ENCODE peak calls at places on chromosomes 5 and 9, in six cellular contexts. Y is fibroblast of mammary gland, X is right atrium auricular region, P is prostate gland, E is AG10803, M is fibroblast of lung. G is an unnamed sample.

GRCh38 chr9:123775885-123776284 is 154.0 kb downstream of the DENND1A start:
- DNase-seq in Y (no peak), X (no peak), P (no peak), E (no peak), M (no peak), G (no peak)

GRCh38 chr5:177040814-177041410 is 18.4 kb downstream of the ZNF346 start:
- DNase-seq in Y (peak), X (no peak), P (no peak), E (peak), M (peak), G (peak)

GRCh38 chr5:166562246-166562645 is 1729.2 kb upstream of the WWC1 start:
- DNase-seq in Y (no peak), X (no peak), P (no peak), E (no peak), M (no peak), G (no peak)

GRCh38 chr5:113170707-113171106 is 194.1 kb downstream of the DCP2 start:
- DNase-seq in Y (no peak), X (no peak), P (no peak), E (no peak), M (peak), G (peak)

GRCh38 chr9:134236935-134237629 is 72.7 kb upstream of the RNU6ATAC start:
- DNase-seq in Y (no peak), X (no peak), P (no peak), E (no peak), M (no peak), G (no peak)

GRCh38 chr5:178474562-178475184 is 115.5 kb downstream of the COL23A1 start:
- DNase-seq in Y (no peak), X (no peak), P (no peak), E (peak), M (no peak), G (no peak)

GRCh38 chr9:26779072-26779471 is 113.5 kb downstream of the CAAP1 start:
- DNase-seq in Y (peak), X (no peak), P (no peak), E (peak), M (peak), G (no peak)

GRCh38 chr5:122202952-122203351 is 73.6 kb downstream of the ZNF474 start:
- DNase-seq in Y (no peak), X (no peak), P (no peak), E (peak), M (peak), G (no peak)

GRCh38 chr9:92954886-92955285 is 7.6 kb downstream of the FGD3 start:
- DNase-seq in Y (no peak), X (no peak), P (no peak), E (no peak), M (no peak), G (no peak)

GRCh38 chr5:174665347-174665746 is 59.0 kb upstream of the MSX2 start:
- DNase-seq in Y (no peak), X (no peak), P (no peak), E (no peak), M (no peak), G (no peak)

GRCh38 chr5:5615569-5615968 is 193.1 kb downstream of the ICE1 start:
- DNase-seq in Y (no peak), X (no peak), P (no peak), E (no peak), M (no peak), G (no peak)

GRCh38 chr5:125112196-125112595 is 365.8 kb upstream of the ZNF608 start:
- DNase-seq in Y (peak), X (no peak), P (no peak), E (no peak), M (peak), G (peak)

GRCh38 chr5:101080485-101081240 is 177.6 kb upstream of the ST8SIA4 start:
- DNase-seq in Y (peak), X (no peak), P (no peak), E (peak), M (peak), G (peak)

GRCh38 chr9:129597355-129598088 is 23.4 kb downstream of the C9orf50 start:
- DNase-seq in Y (peak), X (peak), P (peak), E (peak), M (peak), G (peak)

GRCh38 chr9:98334796-98335195 is 79.3 kb upstream of the TBC1D2 start:
- DNase-seq in Y (no peak), X (no peak), P (no peak), E (no peak), M (no peak), G (no peak)

GRCh38 chr5:142079243-142079642 is 29.3 kb upstream of the NDFIP1 start:
- DNase-seq in Y (no peak), X (no peak), P (no peak), E (no peak), M (no peak), G (no peak)

GRCh38 chr5:68053202-68053601 is 162.4 kb upstream of the PIK3R1 start:
- DNase-seq in Y (peak), X (no peak), P (no peak), E (no peak), M (peak), G (no peak)

GRCh38 chr5:103929310-103930003 is 366.9 kb upstream of the NUDT12 start:
- DNase-seq in Y (peak), X (no peak), P (no peak), E (peak), M (no peak), G (no peak)

GRCh38 chr5:77734885-77735284 is 41.3 kb downstream of the TBCA start:
- DNase-seq in Y (no peak), X (no peak), P (no peak), E (no peak), M (no peak), G (no peak)

GRCh38 chr9:99050292-99050911 is 54.5 kb upstream of the TGFBR1 start:
- DNase-seq in Y (peak), X (no peak), P (no peak), E (no peak), M (no peak), G (peak)

GRCh38 chr5:100664140-100664539 is 129.0 kb downstream of the FAM174A start:
- DNase-seq in Y (no peak), X (no peak), P (no peak), E (no peak), M (no peak), G (no peak)

GRCh38 chr9:35827486-35827885 is 1.0 kb downstream of the FAM221B start:
- DNase-seq in Y (peak), X (no peak), P (no peak), E (peak), M (peak), G (peak)

GRCh38 chr9:134208310-134208841 is 44.0 kb upstream of the RNU6ATAC start:
- DNase-seq in Y (peak), X (no peak), P (no peak), E (no peak), M (no peak), G (no peak)

GRCh38 chr5:80216096-80216495 is 39.8 kb downstream of the SERINC5 start:
- DNase-seq in Y (no peak), X (no peak), P (no peak), E (no peak), M (no peak), G (no peak)

GRCh38 chr9:22469928-22470544 is 23.4 kb downstream of the DMRTA1 start:
- DNase-seq in Y (peak), X (no peak), P (peak), E (peak), M (peak), G (peak)

GRCh38 chr9:98811051-98811650 is 3.7 kb downstream of the GALNT12 start:
- DNase-seq in Y (peak), X (no peak), P (no peak), E (peak), M (peak), G (peak)

GRCh38 chr9:120532475-120532874 is 47.5 kb downstream of the CDK5RAP2 start:
- DNase-seq in Y (peak), X (no peak), P (peak), E (peak), M (peak), G (peak)

GRCh38 chr5:53109041-53109435 is 519 bp downstream of the MOCS2 start:
- DNase-seq in Y (no peak), X (no peak), P (peak), E (peak), M (peak), G (peak)

GRCh38 chr5:95972196-95972595 is 10.5 kb upstream of the ELL2 start:
- DNase-seq in Y (no peak), X (no peak), P (no peak), E (no peak), M (no peak), G (no peak)

GRCh38 chr9:94899464-94900221 is 173.1 kb downstream of the AOPEP start:
- DNase-seq in Y (no peak), X (no peak), P (no peak), E (no peak), M (no peak), G (no peak)
- H3K4me3 ChIP-seq in Y (peak), X (no peak), P (no peak), E (peak), M (peak), G (no peak)

DNA sequence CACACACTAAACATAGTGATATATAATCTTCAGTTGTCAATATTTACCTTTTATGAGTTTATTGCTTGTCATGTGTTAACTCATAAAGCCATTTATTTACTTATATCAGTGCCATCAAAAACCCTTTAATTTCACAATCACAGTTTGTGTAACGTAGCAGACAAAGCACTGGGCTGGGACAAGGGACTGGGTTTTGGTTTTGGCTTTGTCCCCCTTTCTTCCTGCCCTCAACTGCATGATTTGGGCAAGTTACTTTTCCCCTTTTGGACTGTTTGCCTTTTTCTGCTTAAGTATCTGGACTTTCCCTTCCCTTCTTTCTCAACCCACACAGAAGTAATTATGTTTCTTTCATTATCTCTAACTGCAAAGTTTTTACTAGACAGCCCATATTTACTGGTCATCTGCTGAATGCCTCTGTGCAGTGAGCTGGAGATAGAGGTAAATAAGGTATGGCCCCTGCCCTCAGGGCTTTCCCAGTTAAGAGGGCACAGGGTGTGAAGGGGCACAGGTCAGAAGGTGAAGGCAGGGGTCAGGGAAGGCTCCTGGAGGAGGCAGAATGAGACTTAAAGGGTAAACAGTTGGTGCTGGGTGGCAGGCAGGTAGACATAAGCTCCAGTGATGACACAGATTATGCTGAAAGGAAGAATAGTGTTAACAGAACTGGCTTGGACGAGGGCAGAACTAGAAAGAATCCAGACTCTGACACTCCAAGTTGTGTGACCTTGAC is 14.8 kb upstream of the NR3C1 start:
- DNase-seq in Y (no peak), X (no peak), P (peak), E (no peak), M (no peak), G (peak)
- H3K4me3 ChIP-seq in Y (no peak), X (no peak), P (no peak), E (no peak), M (no peak), G (no peak)

GRCh38 chr9:684950-685340 is 156.6 kb upstream of the DMRT1 start:
- DNase-seq in Y (peak), X (no peak), P (no peak), E (peak), M (peak), G (peak)

GRCh38 chr9:683509-684021 is 157.9 kb upstream of the DMRT1 start:
- DNase-seq in Y (no peak), X (no peak), P (no peak), E (no peak), M (no peak), G (no peak)

GRCh38 chr9:686381-686813 is 155.1 kb upstream of the DMRT1 start:
- DNase-seq in Y (peak), X (peak), P (peak), E (peak), M (peak), G (no peak)

GRCh38 chr9:682633-683508 is 158.6 kb upstream of the DMRT1 start:
- DNase-seq in Y (peak), X (no peak), P (no peak), E (no peak), M (peak), G (no peak)

GRCh38 chr9:684055-684949 is 157.2 kb upstream of the DMRT1 start:
- DNase-seq in Y (peak), X (no peak), P (peak), E (peak), M (peak), G (peak)
- H3K4me3 ChIP-seq in Y (peak), X (no peak), P (peak), E (peak), M (peak), G (peak)

GRCh38 chr9:37032713-37033112 is 1.4 kb downstream of the PAX5 start:
- DNase-seq in Y (no peak), X (no peak), P (no peak), E (no peak), M (no peak), G (no peak)

GRCh38 chr9:37033141-37033540 is 927 bp downstream of the PAX5 start:
- DNase-seq in Y (no peak), X (no peak), P (no peak), E (no peak), M (no peak), G (no peak)

GRCh38 chr9:37034320-37034937 is 361 bp upstream of the PAX5 start:
- DNase-seq in Y (no peak), X (no peak), P (peak), E (no peak), M (no peak), G (no peak)

GRCh38 chr9:37034938-37035471 is 937 bp upstream of the PAX5 start:
- DNase-seq in Y (no peak), X (no peak), P (no peak), E (no peak), M (no peak), G (no peak)

GRCh38 chr9:37033753-37034319 is at the start of gene PAX5:
- DNase-seq in Y (no peak), X (no peak), P (no peak), E (no peak), M (no peak), G (no peak)
- H3K4me3 ChIP-seq in Y (no peak), X (no peak), P (peak), E (no peak), M (no peak), G (no peak)

GRCh38 chr5:34042302-34042701 is 711 bp downstream of the C1QTNF3 start:
- DNase-seq in Y (no peak), X (peak), P (no peak), E (no peak), M (no peak), G (no peak)

GRCh38 chr5:34044950-34045525 is 2.0 kb upstream of the C1QTNF3 start:
- DNase-seq in Y (peak), X (no peak), P (no peak), E (no peak), M (no peak), G (no peak)

GRCh38 chr5:34045996-34046395 is 3.0 kb upstream of the C1QTNF3 start:
- DNase-seq in Y (peak), X (no peak), P (no peak), E (peak), M (peak), G (peak)

GRCh38 chr5:34041247-34041972 is 1.6 kb downstream of the C1QTNF3 start:
- DNase-seq in Y (no peak), X (no peak), P (no peak), E (no peak), M (no peak), G (no peak)

GRCh38 chr5:34043099-34043876 is at the start of gene C1QTNF3:
- DNase-seq in Y (no peak), X (no peak), P (no peak), E (peak), M (peak), G (no peak)
- H3K4me3 ChIP-seq in Y (no peak), X (no peak), P (no peak), E (peak), M (no peak), G (no peak)

GRCh38 chr9:137163805-137164204 is 6.0 kb downstream of the LRRC26 start:
- DNase-seq in Y (no peak), X (no peak), P (no peak), E (no peak), M (no peak), G (no peak)
- H3K4me3 ChIP-seq in Y (no peak), X (no peak), P (no peak), E (no peak), M (no peak), G (no peak)

DNA sequence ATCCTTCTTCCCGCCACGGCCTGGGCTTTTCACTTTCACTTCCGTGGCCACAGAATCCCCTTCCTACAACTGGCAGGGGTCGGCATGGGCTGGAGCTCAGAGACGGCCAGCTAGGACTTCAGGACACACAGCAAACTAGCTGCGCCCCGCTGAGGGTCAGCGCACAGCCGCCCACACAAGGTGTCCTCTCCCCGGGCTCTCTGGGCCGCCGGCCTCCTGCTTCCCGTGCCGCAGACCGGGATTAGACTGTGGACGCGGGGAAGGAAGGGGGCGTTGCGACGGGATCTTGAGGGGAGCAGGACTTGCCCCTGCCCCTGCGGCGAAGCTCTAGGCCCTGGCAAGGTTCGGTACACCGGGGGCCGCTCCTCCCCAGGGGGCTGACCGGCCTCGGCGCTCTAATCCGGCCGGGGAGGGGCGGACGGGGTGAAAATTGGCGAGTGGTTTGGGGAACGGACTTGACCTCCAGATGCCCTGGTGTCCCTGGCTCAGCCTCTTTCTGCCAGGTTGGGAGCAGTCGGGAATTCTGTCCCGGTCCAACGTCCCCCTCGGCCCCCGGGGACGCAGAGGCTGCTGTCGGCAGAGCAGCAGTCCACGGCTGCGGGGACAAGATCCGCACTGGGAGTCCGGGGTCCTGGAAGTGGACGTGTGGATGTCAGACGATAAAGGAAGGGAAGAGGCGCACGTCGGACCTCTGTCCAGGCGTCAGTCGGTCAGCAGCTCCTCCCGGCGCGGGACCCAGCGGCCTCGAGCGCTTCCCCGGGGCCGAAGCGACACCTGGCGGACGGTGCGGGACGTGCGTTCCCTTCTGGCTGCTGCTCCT is 1.8 kb upstream of the CNTFR start:
- DNase-seq in Y (peak), X (peak), P (peak), E (peak), M (peak), G (peak)
- H3K4me3 ChIP-seq in Y (no peak), X (no peak), P (no peak), E (peak), M (no peak), G (no peak)

GRCh38 chr5:123805300-123805699 is 293.3 kb downstream of the CSNK1G3 start:
- DNase-seq in Y (no peak), X (no peak), P (no peak), E (no peak), M (no peak), G (no peak)

GRCh38 chr5:123809594-123810172 is 297.7 kb downstream of the CSNK1G3 start:
- DNase-seq in Y (no peak), X (no peak), P (no peak), E (no peak), M (no peak), G (no peak)

GRCh38 chr5:123808841-123809240 is 296.9 kb downstream of the CSNK1G3 start:
- DNase-seq in Y (no peak), X (no peak), P (no peak), E (no peak), M (no peak), G (no peak)

GRCh38 chr5:123807177-123807900 is 295.4 kb downstream of the CSNK1G3 start:
- DNase-seq in Y (no peak), X (no peak), P (no peak), E (peak), M (no peak), G (no peak)

DNA sequence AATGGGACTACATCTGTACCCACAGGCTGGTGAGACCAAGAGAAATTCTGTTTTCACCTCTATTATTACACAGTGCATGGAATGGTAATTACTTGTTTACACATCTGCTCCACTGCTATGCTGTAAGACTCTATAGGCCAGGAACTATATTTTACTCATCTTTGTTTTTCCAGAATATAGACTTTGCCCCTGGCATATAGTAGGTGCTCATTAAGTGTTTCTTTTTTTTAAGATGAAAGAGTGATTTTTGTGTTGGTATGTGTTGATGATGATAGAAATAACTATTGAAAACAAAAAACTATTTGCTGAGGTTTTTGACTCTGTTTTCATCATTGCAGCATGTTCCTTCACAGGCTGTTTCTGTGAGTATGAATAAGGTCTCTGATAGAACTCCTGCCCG is 294.7 kb downstream of the CSNK1G3 start:
- DNase-seq in Y (no peak), X (no peak), P (no peak), E (no peak), M (no peak), G (no peak)
- H3K4me3 ChIP-seq in Y (no peak), X (no peak), P (no peak), E (no peak), M (no peak), G (no peak)

GRCh38 chr5:76046761-76047160 is 36.4 kb upstream of the SV2C start:
- DNase-seq in Y (no peak), X (no peak), P (no peak), E (no peak), M (no peak), G (no peak)

DNA sequence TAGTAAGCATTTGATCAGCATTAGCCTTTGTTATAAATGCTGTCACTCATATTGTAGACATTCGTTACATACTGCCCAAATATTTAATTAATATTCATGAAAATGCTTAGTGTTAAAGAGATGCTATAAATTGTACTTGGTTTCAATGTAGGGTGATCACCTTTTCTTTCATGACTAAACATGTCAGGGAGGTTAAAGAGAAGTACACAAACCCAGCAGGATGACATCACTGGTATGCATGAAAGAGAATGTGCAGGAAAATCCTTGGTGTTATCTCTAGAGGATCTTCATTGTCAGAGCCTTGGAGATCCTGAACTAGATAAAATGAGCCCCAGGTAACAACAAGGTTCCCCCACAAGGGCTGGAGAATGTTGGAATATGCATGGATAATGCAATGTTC is 33.1 kb upstream of the SV2C start:
- DNase-seq in Y (no peak), X (no peak), P (no peak), E (no peak), M (no peak), G (no peak)
- H3K4me3 ChIP-seq in Y (no peak), X (no peak), P (no peak), E (no peak), M (no peak), G (no peak)